ENCODE peak calls at places on chromosomes 3 and 15, in eight cellular contexts. K is mesothelial cell of epicardium, Z is epithelial cell of esophagus, A is body of pancreas, C is cardiac muscle cell, G is AG10803, B is transverse colon, S is WTC11. N is an unnamed sample.

GRCh38 chr3:152328841-152329240 is 60.1 kb downstream of the MBNL1 start:
- DNase-seq in K (no peak), Z (peak), A (peak), C (peak), G (peak), B (no peak), S (no peak), N (peak)

GRCh38 chr15:55990516-55990915 is 2.9 kb downstream of the NEDD4 start:
- DNase-seq in K (no peak), Z (no peak), A (no peak), C (no peak), G (no peak), B (no peak), S (no peak), N (no peak)

GRCh38 chr3:104873331-104873730 is 493.4 kb upstream of the ALCAM start:
- DNase-seq in K (no peak), Z (no peak), A (no peak), C (peak), G (peak), B (no peak), S (no peak), N (no peak)

GRCh38 chr15:69225355-69226027 is 65.1 kb downstream of the GLCE start:
- DNase-seq in K (no peak), Z (peak), A (no peak), C (peak), G (peak), B (no peak), S (no peak), N (peak)

GRCh38 chr3:149844073-149844472 is 31.1 kb downstream of the RNF13 start:
- DNase-seq in K (no peak), Z (no peak), A (no peak), C (no peak), G (peak), B (no peak), S (no peak), N (no peak)

GRCh38 chr3:70248856-70249255 is 63.6 kb downstream of the MDFIC2 start:
- DNase-seq in K (no peak), Z (no peak), A (no peak), C (no peak), G (no peak), B (no peak), S (no peak), N (no peak)

GRCh38 chr3:55487376-55488241 is 503 bp upstream of the WNT5A start:
- DNase-seq in K (peak), Z (peak), A (no peak), C (peak), G (peak), B (peak), S (peak), N (peak)

GRCh38 chr3:115359507-115359906 is 212.4 kb upstream of the ZBTB20 start:
- DNase-seq in K (no peak), Z (no peak), A (no peak), C (peak), G (no peak), B (no peak), S (no peak), N (no peak)

GRCh38 chr3:31170932-31171670 is 276.6 kb upstream of the GADL1 start:
- DNase-seq in K (no peak), Z (peak), A (no peak), C (peak), G (peak), B (no peak), S (no peak), N (peak)

GRCh38 chr3:58082047-58082446 is 73.8 kb downstream of the FLNB start:
- DNase-seq in K (no peak), Z (no peak), A (no peak), C (peak), G (no peak), B (no peak), S (no peak), N (no peak)

GRCh38 chr3:44913868-44914468 is 39.6 kb downstream of the TGM4 start:
- DNase-seq in K (no peak), Z (peak), A (peak), C (peak), G (peak), B (peak), S (peak), N (peak)

GRCh38 chr15:44719293-44719999 is 8.1 kb downstream of the B2M start:
- DNase-seq in K (no peak), Z (no peak), A (no peak), C (no peak), G (no peak), B (no peak), S (no peak), N (peak)

GRCh38 chr15:47731230-47731629 is 13.9 kb downstream of the SEMA6D start:
- DNase-seq in K (no peak), Z (no peak), A (no peak), C (no peak), G (no peak), B (no peak), S (no peak), N (no peak)

GRCh38 chr3:38019658-38020341 is 9.6 kb downstream of the PLCD1 start:
- DNase-seq in K (no peak), Z (no peak), A (peak), C (no peak), G (no peak), B (peak), S (no peak), N (no peak)

GRCh38 chr3:46996689-46997452 is 17.4 kb downstream of the NBEAL2 start:
- DNase-seq in K (no peak), Z (peak), A (no peak), C (no peak), G (no peak), B (no peak), S (no peak), N (no peak)

GRCh38 chr3:97439373-97439772 is 325.2 kb upstream of the ARL6 start:
- DNase-seq in K (no peak), Z (no peak), A (no peak), C (no peak), G (no peak), B (no peak), S (no peak), N (no peak)

DNA sequence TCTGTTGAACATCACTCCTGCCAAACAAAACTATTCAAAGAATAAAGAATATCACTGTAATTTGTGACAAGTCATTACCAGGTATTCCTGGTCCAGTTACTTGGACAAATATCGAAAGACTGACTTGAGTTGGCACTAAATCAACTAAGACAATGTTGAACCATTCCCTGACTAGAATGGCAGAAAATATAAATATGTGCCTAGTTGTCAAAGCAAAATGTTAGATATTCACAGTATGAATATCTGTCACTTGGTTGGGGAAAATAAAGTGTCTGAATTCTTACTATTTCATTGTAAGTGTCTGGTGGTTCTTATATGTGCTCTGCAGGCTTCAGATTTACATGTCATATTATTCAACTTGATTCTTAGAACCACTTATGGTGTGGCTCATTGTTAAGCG is 470.2 kb downstream of the NAALADL2 start:
- DNase-seq in K (no peak), Z (no peak), A (no peak), C (no peak), G (no peak), B (no peak), S (no peak), N (no peak)
- TF ChIP-seq CTCF in K (no peak), Z (no peak), A (no peak), C (no peak), G (no peak), B (no peak), S (no peak), N (no peak)

GRCh38 chr15:74808840-74809229 is 3.8 kb upstream of the LMAN1L start:
- DNase-seq in K (no peak), Z (no peak), A (no peak), C (no peak), G (no peak), B (no peak), S (peak), N (no peak)
- TF ChIP-seq CTCF in K (no peak), Z (no peak), A (no peak), C (no peak), G (no peak), B (no peak), S (no peak), N (no peak)

GRCh38 chr15:89660556-89660955 is 5.3 kb upstream of the KIF7 start:
- DNase-seq in K (no peak), Z (no peak), A (no peak), C (no peak), G (no peak), B (no peak), S (no peak), N (no peak)

GRCh38 chr15:89664951-89665350 is 9.7 kb upstream of the KIF7 start:
- DNase-seq in K (no peak), Z (no peak), A (no peak), C (no peak), G (no peak), B (no peak), S (no peak), N (no peak)

GRCh38 chr15:89664441-89664840 is 9.2 kb upstream of the KIF7 start:
- DNase-seq in K (no peak), Z (no peak), A (no peak), C (no peak), G (no peak), B (no peak), S (no peak), N (no peak)

GRCh38 chr15:89665449-89666146 is 10.3 kb upstream of the KIF7 start:
- DNase-seq in K (no peak), Z (peak), A (peak), C (peak), G (peak), B (peak), S (peak), N (no peak)

GRCh38 chr15:89662893-89663673 is 7.8 kb upstream of the KIF7 start:
- DNase-seq in K (no peak), Z (peak), A (peak), C (peak), G (peak), B (peak), S (no peak), N (peak)
- TF ChIP-seq CTCF in K (no peak), Z (no peak), A (no peak), C (no peak), G (no peak), B (no peak), S (no peak), N (no peak)

DNA sequence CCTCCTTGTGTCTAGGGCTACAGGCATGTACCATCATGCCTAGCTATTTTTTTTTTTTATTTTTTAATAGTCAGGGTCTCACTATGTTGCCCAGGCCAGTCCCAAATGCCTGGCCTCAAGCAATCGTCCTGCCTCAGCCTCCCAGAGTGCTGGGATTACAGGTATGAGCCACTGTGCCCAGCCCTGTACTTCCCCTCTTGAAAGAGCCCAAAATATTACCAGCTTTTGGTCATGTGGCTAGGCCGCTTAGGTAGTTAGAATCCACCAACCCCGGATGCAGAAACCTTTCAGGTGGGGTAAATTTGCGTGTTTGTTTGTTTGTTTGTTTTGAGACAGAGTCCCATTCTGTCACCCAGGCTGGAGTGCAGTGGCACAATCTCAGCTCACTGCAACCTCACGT is 132.8 kb upstream of the C2CD4B start:
- DNase-seq in K (no peak), Z (no peak), A (no peak), C (no peak), G (no peak), B (no peak), S (no peak), N (no peak)
- TF ChIP-seq CTCF in K (no peak), Z (no peak), A (no peak), C (no peak), G (no peak), B (no peak), S (no peak), N (no peak)

GRCh38 chr15:57565326-57565725 is 26.4 kb upstream of the MYZAP start:
- DNase-seq in K (no peak), Z (peak), A (no peak), C (no peak), G (no peak), B (peak), S (peak), N (peak)
- TF ChIP-seq CTCF in K (no peak), Z (no peak), A (no peak), C (no peak), G (no peak), B (no peak), S (no peak), N (no peak)

GRCh38 chr15:25437751-25438600 is 848 bp downstream of the UBE3A start:
- DNase-seq in K (peak), Z (peak), A (peak), C (peak), G (peak), B (peak), S (peak), N (peak)
- TF ChIP-seq CTCF in K (peak), Z (no peak), A (no peak), C (peak), G (peak), B (no peak), S (no peak), N (peak)

GRCh38 chr15:65639509-65639908 is 17.8 kb downstream of the SLC24A1 start:
- DNase-seq in K (no peak), Z (no peak), A (no peak), C (no peak), G (no peak), B (no peak), S (no peak), N (no peak)

GRCh38 chr15:65638107-65638506 is 16.4 kb downstream of the SLC24A1 start:
- DNase-seq in K (no peak), Z (no peak), A (no peak), C (no peak), G (no peak), B (no peak), S (no peak), N (no peak)

GRCh38 chr15:65642588-65642987 is 20.9 kb downstream of the SLC24A1 start:
- DNase-seq in K (no peak), Z (peak), A (no peak), C (no peak), G (no peak), B (no peak), S (no peak), N (no peak)

GRCh38 chr15:65641723-65642475 is 20.2 kb downstream of the SLC24A1 start:
- DNase-seq in K (no peak), Z (no peak), A (no peak), C (no peak), G (no peak), B (no peak), S (no peak), N (no peak)

GRCh38 chr15:65638681-65639089 is 16.9 kb downstream of the SLC24A1 start:
- DNase-seq in K (no peak), Z (peak), A (peak), C (peak), G (peak), B (no peak), S (no peak), N (peak)
- TF ChIP-seq CTCF in K (peak), Z (peak), A (peak), C (peak), G (peak), B (peak), S (peak), N (peak)

DNA sequence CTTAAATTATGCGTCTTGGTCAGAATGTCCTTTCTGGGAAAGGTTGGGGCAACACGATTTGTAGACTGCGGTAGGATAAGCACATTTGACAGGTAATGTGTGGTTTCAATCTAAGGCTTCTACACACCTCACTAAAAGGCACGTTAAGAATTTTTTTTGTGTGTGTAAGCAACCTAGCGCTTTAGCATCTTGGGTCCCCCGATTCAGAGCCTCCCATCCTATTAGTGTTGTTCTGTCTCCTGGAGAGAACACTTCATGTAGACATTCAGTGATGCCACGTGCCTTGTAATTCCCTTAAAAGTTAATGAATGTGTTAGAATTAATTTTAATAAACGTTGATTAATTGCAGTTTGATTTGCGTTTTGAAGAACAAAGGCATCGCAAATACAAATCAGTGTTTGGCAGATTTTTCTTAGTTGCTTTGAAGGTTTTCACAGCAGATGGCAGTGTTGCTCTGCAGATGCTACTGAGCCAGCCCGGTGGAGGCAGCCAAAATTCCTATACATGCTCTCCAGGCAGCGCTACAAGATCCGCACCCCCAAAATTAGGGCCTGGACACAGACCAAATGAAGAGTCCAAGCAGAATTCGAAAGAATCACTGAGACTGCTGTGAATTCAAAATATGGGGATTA is 63.5 kb downstream of the OTOL1 start:
- DNase-seq in K (peak), Z (peak), A (peak), C (peak), G (peak), B (peak), S (peak), N (peak)
- TF ChIP-seq CTCF in K (peak), Z (peak), A (no peak), C (peak), G (peak), B (peak), S (peak), N (peak)

DNA sequence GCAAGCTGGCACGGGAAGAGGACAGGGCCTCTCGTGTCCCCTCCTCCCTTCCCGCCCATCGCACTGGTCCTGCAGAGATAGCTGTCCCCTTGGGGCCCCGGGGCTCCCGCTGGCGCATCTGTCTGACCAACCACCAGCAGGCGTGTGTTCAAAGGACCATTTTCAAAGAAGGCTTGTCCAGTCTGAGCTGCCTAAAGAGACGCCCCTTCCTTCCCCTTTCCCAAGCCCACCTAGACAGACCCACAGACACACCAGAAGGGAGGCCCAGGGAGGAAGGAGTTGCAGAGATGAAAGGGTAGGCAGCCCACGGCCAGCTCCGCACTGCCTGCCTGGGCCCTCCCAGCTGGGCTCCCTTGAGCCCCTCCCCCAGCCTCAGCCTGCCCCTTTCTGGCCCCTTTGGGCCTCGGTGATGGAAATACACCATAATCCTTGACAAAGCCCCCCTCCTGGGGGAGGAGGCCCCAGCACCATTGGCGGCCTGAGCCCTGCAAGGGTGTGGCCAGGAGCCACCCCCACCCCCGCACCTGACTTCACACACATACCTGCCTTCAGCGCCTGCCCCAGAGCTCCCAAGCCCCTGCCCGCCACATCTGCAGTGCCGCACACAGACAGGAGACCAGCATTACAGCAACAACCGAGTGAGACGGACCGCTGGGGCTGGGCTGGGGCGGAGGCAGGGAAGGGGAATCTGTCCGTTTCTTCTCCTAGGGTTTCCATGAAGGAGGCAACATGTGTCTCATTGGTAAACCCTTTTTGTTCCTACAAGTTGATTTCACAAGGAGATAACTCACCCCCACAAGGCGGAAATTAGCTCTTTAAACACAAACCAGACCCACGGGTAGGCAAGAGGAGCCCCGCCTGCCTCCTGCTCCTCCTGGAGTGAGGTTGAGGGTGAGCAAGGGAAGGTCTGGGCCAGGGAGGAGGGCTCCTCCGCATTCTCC is at the start of gene STRA6:
- DNase-seq in K (peak), Z (peak), A (no peak), C (no peak), G (peak), B (no peak), S (peak), N (peak)
- TF ChIP-seq CTCF in K (no peak), Z (peak), A (no peak), C (no peak), G (no peak), B (no peak), S (no peak), N (no peak)

N was measured in MCF 10A.